ENCODE peak calls at places on chromosomes 1 and 21, in eight cellular contexts. M, J, L, S, D, I, Z and E are unnamed samples.
A peak's percentile ranks its signal among the peaks of the same experiment; 100 is the strongest.

GRCh38 chr1:244049969-244050834 is 881 bp upstream of the ZBTB18 start:
- DNase-seq in M (no peak), J (no peak), L (peak; percentile 21), S (peak; percentile 63), D (peak; percentile 40), I (no peak), Z (peak; percentile 29), E (no peak)

GRCh38 chr21:28310711-28311110 is 682.0 kb downstream of the LTN1 start:
- DNase-seq in M (no peak), J (no peak), L (no peak), S (no peak), D (no peak), I (no peak), Z (no peak), E (no peak)

GRCh38 chr21:45386728-45387371 is 18.1 kb upstream of the COL18A1 start:
- DNase-seq in M (peak; percentile 54), J (peak; percentile 75), L (no peak), S (no peak), D (no peak), I (peak; percentile 71), Z (no peak), E (peak; percentile 70)

GRCh38 chr21:45420061-45420521 is 15.1 kb downstream of the COL18A1 start:
- DNase-seq in M (no peak), J (no peak), L (no peak), S (peak; percentile 66), D (no peak), I (no peak), Z (no peak), E (peak; percentile 39)

GRCh38 chr1:149879556-149879955 is 19.8 kb upstream of the BOLA1 start:
- DNase-seq in M (no peak), J (no peak), L (no peak), S (no peak), D (peak; percentile 61), I (no peak), Z (no peak), E (no peak)

GRCh38 chr1:38889589-38889988 is 8.2 kb upstream of the GJA9 start:
- DNase-seq in M (no peak), J (no peak), L (no peak), S (no peak), D (no peak), I (no peak), Z (no peak), E (no peak)

GRCh38 chr1:67818725-67819301 is 14.5 kb downstream of the GNG12 start:
- DNase-seq in M (no peak), J (no peak), L (no peak), S (no peak), D (no peak), I (no peak), Z (no peak), E (no peak)

GRCh38 chr1:222643603-222643936 is 25.7 kb downstream of the MIA3 start:
- DNase-seq in M (no peak), J (no peak), L (no peak), S (peak; percentile 81), D (no peak), I (no peak), Z (no peak), E (no peak)

GRCh38 chr1:92736395-92736794 is 48.5 kb downstream of the EVI5 start:
- DNase-seq in M (no peak), J (no peak), L (no peak), S (no peak), D (no peak), I (no peak), Z (no peak), E (no peak)

GRCh38 chr1:115142616-115143015 is 53.3 kb upstream of the TSPAN2 start:
- DNase-seq in M (no peak), J (no peak), L (no peak), S (no peak), D (no peak), I (no peak), Z (no peak), E (no peak)

GRCh38 chr1:244971524-244972216 is 107.3 kb upstream of the HNRNPU start:
- DNase-seq in M (no peak), J (no peak), L (no peak), S (no peak), D (no peak), I (no peak), Z (no peak), E (no peak)